ENCODE peak calls at places on chromosomes 6 and 20, in nine cellular contexts. One of them, this sample, is unnamed.

GRCh38 chr20:41316602-41317535 is 662 bp downstream of the ZHX3 start:
- DNase-seq in HFF-Myc: no peak
- DNase-seq in breast epithelium: peak; percentile 68
- DNase-seq in CD8-positive, alpha-beta memory T cell: peak; percentile 78
- DNase-seq in aorta: peak; percentile 87
- DNase-seq in astrocyte: peak; percentile 93
- DNase-seq in mesendoderm: peak; percentile 86
- DNase-seq in foreskin fibroblast: peak; percentile 92
- DNase-seq in transverse colon: peak; percentile 84
- DNase-seq in this sample: peak; percentile 67

GRCh38 chr20:57943291-57943690 is 233.5 kb upstream of the PMEPA1 start:
- DNase-seq in HFF-Myc: no peak
- DNase-seq in mesendoderm: no peak
- DNase-seq in aorta: no peak
- DNase-seq in astrocyte: no peak
- DNase-seq in CD8-positive, alpha-beta memory T cell: no peak
- DNase-seq in breast epithelium: no peak
- DNase-seq in transverse colon: no peak
- DNase-seq in foreskin fibroblast: no peak
- DNase-seq in this sample: no peak

GRCh38 chr20:34871320-34871926 is 1.2 kb downstream of the GGT7 start:
- DNase-seq in transverse colon: no peak
- DNase-seq in astrocyte: no peak
- DNase-seq in CD8-positive, alpha-beta memory T cell: no peak
- DNase-seq in breast epithelium: no peak
- DNase-seq in aorta: no peak
- DNase-seq in mesendoderm: no peak
- DNase-seq in HFF-Myc: no peak
- DNase-seq in foreskin fibroblast: no peak
- DNase-seq in this sample: no peak

GRCh38 chr6:55882731-55883595 is 7.6 kb upstream of the BMP5 start:
- DNase-seq in HFF-Myc: peak; percentile 48
- DNase-seq in transverse colon: no peak
- DNase-seq in aorta: no peak
- DNase-seq in CD8-positive, alpha-beta memory T cell: no peak
- DNase-seq in breast epithelium: no peak
- DNase-seq in foreskin fibroblast: peak; percentile 76
- DNase-seq in mesendoderm: peak; percentile 59
- DNase-seq in astrocyte: peak; percentile 87
- DNase-seq in this sample: peak; percentile 65

GRCh38 chr6:30730611-30731435 is 10.7 kb downstream of the TUBB start:
- DNase-seq in mesendoderm: peak; percentile 85
- DNase-seq in aorta: peak; percentile 83
- DNase-seq in astrocyte: no peak
- DNase-seq in breast epithelium: peak; percentile 84
- DNase-seq in transverse colon: peak; percentile 92
- DNase-seq in foreskin fibroblast: no peak
- DNase-seq in CD8-positive, alpha-beta memory T cell: peak; percentile 71
- DNase-seq in HFF-Myc: no peak
- DNase-seq in this sample: no peak

GRCh38 chr20:34037121-34037520 is 43.4 kb downstream of the RALY start:
- DNase-seq in mesendoderm: peak; percentile 48
- DNase-seq in foreskin fibroblast: no peak
- DNase-seq in astrocyte: no peak
- DNase-seq in HFF-Myc: no peak
- DNase-seq in transverse colon: no peak
- DNase-seq in breast epithelium: no peak
- DNase-seq in CD8-positive, alpha-beta memory T cell: peak; percentile 7
- DNase-seq in aorta: no peak
- DNase-seq in this sample: no peak

GRCh38 chr20:43710370-43711044 is 16.3 kb downstream of the GTSF1L start:
- DNase-seq in foreskin fibroblast: no peak
- DNase-seq in CD8-positive, alpha-beta memory T cell: no peak
- DNase-seq in breast epithelium: no peak
- DNase-seq in HFF-Myc: no peak
- DNase-seq in transverse colon: peak; percentile 29
- DNase-seq in aorta: no peak
- DNase-seq in astrocyte: no peak
- DNase-seq in mesendoderm: no peak
- DNase-seq in this sample: no peak

GRCh38 chr20:50789968-50790650 is 4.8 kb upstream of the BCAS4 start:
- DNase-seq in breast epithelium: no peak
- DNase-seq in mesendoderm: no peak
- DNase-seq in HFF-Myc: no peak
- DNase-seq in CD8-positive, alpha-beta memory T cell: no peak
- DNase-seq in foreskin fibroblast: no peak
- DNase-seq in astrocyte: no peak
- DNase-seq in transverse colon: peak; percentile 15
- DNase-seq in aorta: no peak
- DNase-seq in this sample: no peak

GRCh38 chr6:2791124-2792050 is 26.2 kb downstream of the WRNIP1 start:
- DNase-seq in mesendoderm: peak; percentile 88
- DNase-seq in HFF-Myc: peak; percentile 46
- DNase-seq in astrocyte: peak; percentile 71
- DNase-seq in foreskin fibroblast: peak; percentile 85
- DNase-seq in transverse colon: peak; percentile 77
- DNase-seq in aorta: peak; percentile 79
- DNase-seq in CD8-positive, alpha-beta memory T cell: peak; percentile 17
- DNase-seq in breast epithelium: no peak
- DNase-seq in this sample: no peak

GRCh38 chr6:10837009-10837691 is 1.2 kb downstream of the MAK start:
- DNase-seq in foreskin fibroblast: peak; percentile 9
- DNase-seq in CD8-positive, alpha-beta memory T cell: no peak
- DNase-seq in mesendoderm: peak; percentile 46
- DNase-seq in aorta: peak; percentile 55
- DNase-seq in transverse colon: peak; percentile 16
- DNase-seq in HFF-Myc: no peak
- DNase-seq in astrocyte: no peak
- DNase-seq in breast epithelium: no peak
- DNase-seq in this sample: no peak

GRCh38 chr6:122845916-122846632 is 57.0 kb downstream of the SMPDL3A start:
- DNase-seq in HFF-Myc: peak; percentile 6
- DNase-seq in mesendoderm: no peak
- DNase-seq in CD8-positive, alpha-beta memory T cell: no peak
- DNase-seq in foreskin fibroblast: peak; percentile 42
- DNase-seq in breast epithelium: no peak
- DNase-seq in aorta: no peak
- DNase-seq in astrocyte: peak; percentile 21
- DNase-seq in transverse colon: no peak
- DNase-seq in this sample: no peak

GRCh38 chr6:161828355-161828754 is 554.5 kb upstream of the AGPAT4 start:
- DNase-seq in astrocyte: no peak
- DNase-seq in mesendoderm: no peak
- DNase-seq in foreskin fibroblast: no peak
- DNase-seq in transverse colon: no peak
- DNase-seq in breast epithelium: no peak
- DNase-seq in CD8-positive, alpha-beta memory T cell: no peak
- DNase-seq in HFF-Myc: no peak
- DNase-seq in aorta: no peak
- DNase-seq in this sample: no peak

GRCh38 chr20:31551581-31552081 is 37.4 kb downstream of the HM13 start:
- DNase-seq in transverse colon: no peak
- DNase-seq in mesendoderm: no peak
- DNase-seq in aorta: no peak
- DNase-seq in foreskin fibroblast: no peak
- DNase-seq in astrocyte: peak; percentile 59
- DNase-seq in HFF-Myc: no peak
- DNase-seq in breast epithelium: no peak
- DNase-seq in CD8-positive, alpha-beta memory T cell: no peak
- DNase-seq in this sample: peak; percentile 93

GRCh38 chr6:45543298-45544235 is 165.8 kb upstream of the SUPT3H start:
- DNase-seq in transverse colon: no peak
- DNase-seq in mesendoderm: no peak
- DNase-seq in aorta: no peak
- DNase-seq in HFF-Myc: no peak
- DNase-seq in astrocyte: peak; percentile 70
- DNase-seq in foreskin fibroblast: peak; percentile 60
- DNase-seq in breast epithelium: no peak
- DNase-seq in CD8-positive, alpha-beta memory T cell: no peak
- DNase-seq in this sample: peak; percentile 31

GRCh38 chr6:15247214-15247749 is 1.4 kb downstream of the JARID2 start:
- DNase-seq in foreskin fibroblast: no peak
- DNase-seq in CD8-positive, alpha-beta memory T cell: no peak
- DNase-seq in transverse colon: no peak
- DNase-seq in astrocyte: no peak
- DNase-seq in breast epithelium: no peak
- DNase-seq in HFF-Myc: no peak
- DNase-seq in mesendoderm: no peak
- DNase-seq in aorta: no peak
- DNase-seq in this sample: no peak

GRCh38 chr6:15250440-15251168 is 4.7 kb downstream of the JARID2 start:
- DNase-seq in astrocyte: no peak
- DNase-seq in mesendoderm: no peak
- DNase-seq in CD8-positive, alpha-beta memory T cell: no peak
- DNase-seq in transverse colon: no peak
- DNase-seq in aorta: no peak
- DNase-seq in breast epithelium: no peak
- DNase-seq in foreskin fibroblast: no peak
- DNase-seq in HFF-Myc: no peak
- DNase-seq in this sample: no peak

GRCh38 chr6:15249371-15250019 is 3.6 kb downstream of the JARID2 start:
- DNase-seq in breast epithelium: no peak
- DNase-seq in CD8-positive, alpha-beta memory T cell: no peak
- DNase-seq in foreskin fibroblast: no peak
- DNase-seq in HFF-Myc: no peak
- DNase-seq in aorta: no peak
- DNase-seq in mesendoderm: no peak
- DNase-seq in astrocyte: no peak
- DNase-seq in transverse colon: no peak
- DNase-seq in this sample: no peak

GRCh38 chr6:15247750-15248450 is 2.0 kb downstream of the JARID2 start:
- DNase-seq in breast epithelium: peak; percentile 58
- DNase-seq in transverse colon: peak; percentile 69
- DNase-seq in mesendoderm: peak; percentile 70
- DNase-seq in foreskin fibroblast: no peak
- DNase-seq in CD8-positive, alpha-beta memory T cell: peak; percentile 56
- DNase-seq in astrocyte: peak; percentile 63
- DNase-seq in HFF-Myc: no peak
- DNase-seq in aorta: peak; percentile 68
- DNase-seq in this sample: no peak

GRCh38 chr6:15248451-15249370 is 2.8 kb downstream of the JARID2 start:
- DNase-seq in aorta: peak; percentile 98
- DNase-seq in foreskin fibroblast: peak; percentile 95
- DNase-seq in HFF-Myc: no peak
- DNase-seq in astrocyte: peak; percentile 91
- DNase-seq in breast epithelium: peak; percentile 93
- DNase-seq in mesendoderm: peak; percentile 98
- DNase-seq in CD8-positive, alpha-beta memory T cell: peak; percentile 97
- DNase-seq in transverse colon: peak; percentile 98
- DNase-seq in this sample: peak; percentile 53
- H3K4me3 ChIP-seq in aorta: peak overlapping the region; percentile 59
- H3K4me3 ChIP-seq in foreskin fibroblast: peak overlapping the region; percentile 70
- H3K4me3 ChIP-seq in HFF-Myc: peak overlapping the region; percentile 49
- H3K4me3 ChIP-seq in astrocyte: peak overlapping the region; percentile 80
- H3K4me3 ChIP-seq in breast epithelium: peak overlapping the region; percentile 77
- H3K4me3 ChIP-seq in mesendoderm: peak overlapping the region; percentile 59
- H3K4me3 ChIP-seq in CD8-positive, alpha-beta memory T cell: peak overlapping the region; percentile 91
- H3K4me3 ChIP-seq in transverse colon: peak overlapping the region; percentile 87
- H3K4me3 ChIP-seq in this sample: peak overlapping the region; percentile 93

DNA sequence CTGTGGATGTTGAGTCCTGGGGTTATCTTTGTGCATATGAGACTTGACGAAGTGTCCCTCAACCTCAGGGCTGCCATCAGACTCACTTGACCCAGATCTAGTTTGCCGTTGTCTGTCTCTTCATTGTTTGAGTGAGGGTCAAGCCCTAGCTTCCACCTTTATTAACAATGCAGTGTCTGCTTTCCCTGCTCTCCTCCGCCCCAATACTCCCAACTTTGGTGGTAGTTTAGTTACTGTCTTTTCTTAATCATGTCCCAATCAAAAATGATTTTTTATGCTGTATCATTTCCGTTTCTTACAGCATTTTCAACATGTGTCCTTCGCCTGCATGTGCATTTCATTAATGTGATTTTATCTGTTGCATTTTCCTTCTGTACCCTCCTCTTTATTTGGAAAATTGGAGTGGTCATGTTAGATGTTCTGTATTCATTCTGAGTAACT is 2.1 kb downstream of the TBPL1 start:
- DNase-seq in CD8-positive, alpha-beta memory T cell: no peak
- DNase-seq in transverse colon: no peak
- DNase-seq in astrocyte: no peak
- DNase-seq in breast epithelium: no peak
- DNase-seq in HFF-Myc: no peak
- DNase-seq in foreskin fibroblast: no peak
- DNase-seq in aorta: no peak
- DNase-seq in mesendoderm: no peak
- DNase-seq in this sample: no peak
- H3K4me3 ChIP-seq in CD8-positive, alpha-beta memory T cell: no peak overlapping the region
- H3K4me3 ChIP-seq in transverse colon: no peak overlapping the region
- H3K4me3 ChIP-seq in astrocyte: no peak overlapping the region
- H3K4me3 ChIP-seq in breast epithelium: no peak overlapping the region
- H3K4me3 ChIP-seq in HFF-Myc: peak overlapping the region; percentile 70
- H3K4me3 ChIP-seq in foreskin fibroblast: peak overlapping the region; percentile 85
- H3K4me3 ChIP-seq in aorta: no peak overlapping the region
- H3K4me3 ChIP-seq in mesendoderm: no peak overlapping the region
- H3K4me3 ChIP-seq in this sample: no peak overlapping the region

GRCh38 chr20:53917145-53918009 is 153.0 kb downstream of the BCAS1 start:
- DNase-seq in aorta: peak; percentile 78
- DNase-seq in mesendoderm: peak; percentile 69
- DNase-seq in CD8-positive, alpha-beta memory T cell: no peak
- DNase-seq in astrocyte: peak; percentile 64
- DNase-seq in foreskin fibroblast: peak; percentile 69
- DNase-seq in HFF-Myc: no peak
- DNase-seq in breast epithelium: no peak
- DNase-seq in transverse colon: peak; percentile 59
- DNase-seq in this sample: no peak

GRCh38 chr20:53918010-53918311 is 152.4 kb downstream of the BCAS1 start:
- DNase-seq in aorta: no peak
- DNase-seq in foreskin fibroblast: no peak
- DNase-seq in HFF-Myc: no peak
- DNase-seq in mesendoderm: no peak
- DNase-seq in astrocyte: no peak
- DNase-seq in transverse colon: no peak
- DNase-seq in breast epithelium: no peak
- DNase-seq in CD8-positive, alpha-beta memory T cell: no peak
- DNase-seq in this sample: no peak

GRCh38 chr20:53915459-53916172 is 154.8 kb downstream of the BCAS1 start:
- DNase-seq in astrocyte: peak; percentile 64
- DNase-seq in HFF-Myc: no peak
- DNase-seq in CD8-positive, alpha-beta memory T cell: peak; percentile 92
- DNase-seq in mesendoderm: peak; percentile 91
- DNase-seq in foreskin fibroblast: peak; percentile 93
- DNase-seq in breast epithelium: peak; percentile 95
- DNase-seq in aorta: peak; percentile 97
- DNase-seq in transverse colon: peak; percentile 99
- DNase-seq in this sample: peak; percentile 70

GRCh38 chr20:53914861-53915458 is 155.4 kb downstream of the BCAS1 start:
- DNase-seq in aorta: no peak
- DNase-seq in CD8-positive, alpha-beta memory T cell: no peak
- DNase-seq in HFF-Myc: no peak
- DNase-seq in astrocyte: no peak
- DNase-seq in breast epithelium: no peak
- DNase-seq in foreskin fibroblast: no peak
- DNase-seq in mesendoderm: peak; percentile 79
- DNase-seq in transverse colon: no peak
- DNase-seq in this sample: no peak

GRCh38 chr20:53916173-53916512 is 154.3 kb downstream of the BCAS1 start:
- DNase-seq in mesendoderm: no peak
- DNase-seq in foreskin fibroblast: no peak
- DNase-seq in astrocyte: no peak
- DNase-seq in breast epithelium: no peak
- DNase-seq in CD8-positive, alpha-beta memory T cell: no peak
- DNase-seq in aorta: no peak
- DNase-seq in HFF-Myc: no peak
- DNase-seq in transverse colon: no peak
- DNase-seq in this sample: no peak
- H3K4me3 ChIP-seq in mesendoderm: no peak overlapping the region
- H3K4me3 ChIP-seq in foreskin fibroblast: no peak overlapping the region
- H3K4me3 ChIP-seq in astrocyte: peak overlapping the region; percentile 8
- H3K4me3 ChIP-seq in breast epithelium: no peak overlapping the region
- H3K4me3 ChIP-seq in CD8-positive, alpha-beta memory T cell: peak overlapping the region; percentile 93
- H3K4me3 ChIP-seq in aorta: no peak overlapping the region
- H3K4me3 ChIP-seq in HFF-Myc: no peak overlapping the region
- H3K4me3 ChIP-seq in transverse colon: no peak overlapping the region
- H3K4me3 ChIP-seq in this sample: no peak overlapping the region

GRCh38 chr6:118719351-118720124 is 68.1 kb upstream of the CEP85L start:
- DNase-seq in foreskin fibroblast: no peak
- DNase-seq in HFF-Myc: no peak
- DNase-seq in astrocyte: no peak
- DNase-seq in transverse colon: no peak
- DNase-seq in mesendoderm: no peak
- DNase-seq in aorta: no peak
- DNase-seq in CD8-positive, alpha-beta memory T cell: no peak
- DNase-seq in breast epithelium: no peak
- DNase-seq in this sample: no peak
- H3K4me3 ChIP-seq in foreskin fibroblast: no peak overlapping the region
- H3K4me3 ChIP-seq in HFF-Myc: no peak overlapping the region
- H3K4me3 ChIP-seq in astrocyte: no peak overlapping the region
- H3K4me3 ChIP-seq in transverse colon: no peak overlapping the region
- H3K4me3 ChIP-seq in mesendoderm: no peak overlapping the region
- H3K4me3 ChIP-seq in aorta: no peak overlapping the region
- H3K4me3 ChIP-seq in CD8-positive, alpha-beta memory T cell: peak overlapping the region; percentile 31
- H3K4me3 ChIP-seq in breast epithelium: no peak overlapping the region
- H3K4me3 ChIP-seq in this sample: no peak overlapping the region

This sample was measured in kidney epithelial cell.